ENCODE peak calls at places on chromosomes 4 and X, in nine cellular contexts. L is breast epithelium, O is GM23338, C is astrocyte of the spinal cord, Q is ovary, T is cardiac muscle cell, M is esophagus muscularis mucosa, V is brain microvascular endothelial cell, I is Peyer's patch. S is an unnamed sample.

GRCh38 chrX:18855919-18856644 is 127.8 kb downstream of the PHKA2 start:
- DNase-seq in L (no peak), O (no peak), C (peak), Q (no peak), T (peak), M (no peak), V (peak), I (no peak), S (no peak)

GRCh38 chr4:122798101-122798500 is 28.5 kb upstream of the FGF2 start:
- DNase-seq in L (peak), O (peak), C (peak), Q (peak), T (peak), M (no peak), V (peak), I (no peak), S (peak)

GRCh38 chr4:184957451-184958115 is 60.7 kb upstream of the HELT start:
- DNase-seq in L (no peak), O (no peak), C (no peak), Q (no peak), T (no peak), M (no peak), V (no peak), I (no peak), S (no peak)

GRCh38 chrX:154444001-154444754 is at the start of gene FAM50A:
- DNase-seq in L (peak), O (peak), C (peak), Q (peak), T (peak), M (peak), V (peak), I (peak), S (no peak)

GRCh38 chr4:98577956-98578355 is 80.5 kb downstream of the TSPAN5 start:
- DNase-seq in L (no peak), O (no peak), C (no peak), Q (no peak), T (peak), M (peak), V (no peak), I (no peak), S (no peak)

GRCh38 chr4:83833920-83834319 is 298.0 kb downstream of the GPAT3 start:
- DNase-seq in L (no peak), O (no peak), C (no peak), Q (no peak), T (no peak), M (no peak), V (no peak), I (no peak), S (no peak)

GRCh38 chr4:707929-708630 is 2.4 kb downstream of the PCGF3 start:
- DNase-seq in L (no peak), O (no peak), C (no peak), Q (no peak), T (no peak), M (no peak), V (no peak), I (no peak), S (no peak)

GRCh38 chr4:145487626-145488025 is 6.0 kb downstream of the SMAD1 start:
- DNase-seq in L (no peak), O (no peak), C (no peak), Q (no peak), T (no peak), M (no peak), V (no peak), I (no peak), S (no peak)

GRCh38 chr4:40325406-40326019 is 9.6 kb upstream of the CHRNA9 start:
- DNase-seq in L (peak), O (peak), C (peak), Q (peak), T (peak), M (no peak), V (peak), I (peak), S (no peak)

GRCh38 chr4:14018191-14018853 is 390.8 kb upstream of the BOD1L1 start:
- DNase-seq in L (no peak), O (no peak), C (no peak), Q (no peak), T (no peak), M (no peak), V (no peak), I (no peak), S (no peak)

GRCh38 chr4:153294631-153295030 is 49.9 kb upstream of the MND1 start:
- DNase-seq in L (peak), O (no peak), C (no peak), Q (no peak), T (no peak), M (no peak), V (no peak), I (no peak), S (no peak)

GRCh38 chr4:74426101-74426500 is 18.8 kb upstream of the AREG start:
- DNase-seq in L (no peak), O (no peak), C (peak), Q (no peak), T (peak), M (no peak), V (peak), I (no peak), S (no peak)

DNA sequence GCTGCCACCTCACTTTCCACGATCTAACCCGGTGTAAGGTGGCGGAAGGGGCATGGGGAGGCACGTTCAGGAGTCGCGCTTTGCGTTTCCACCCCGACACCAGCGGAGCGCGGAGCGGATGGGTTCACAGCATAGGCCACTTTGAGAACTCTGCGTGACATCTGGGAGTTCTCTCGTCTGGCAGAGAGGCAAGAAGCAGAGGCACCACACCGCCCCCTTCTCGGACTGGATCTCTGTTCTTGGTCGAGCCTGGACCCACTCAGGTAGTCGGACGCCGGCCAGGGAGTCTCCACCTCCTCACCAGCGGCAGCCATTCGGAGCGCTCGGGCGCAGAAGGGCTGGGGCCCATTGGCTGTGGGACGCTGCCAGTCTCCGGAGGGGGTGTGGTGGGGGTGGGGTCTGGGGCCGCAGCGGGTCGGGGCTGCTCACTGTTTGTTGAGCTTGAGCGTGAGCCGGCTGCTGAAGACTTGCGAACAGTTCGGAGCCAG is at the start of gene DACH2:
- DNase-seq in L (peak), O (peak), C (peak), Q (peak), T (peak), M (no peak), V (peak), I (peak), S (no peak)
- H3K4me3 ChIP-seq in L (peak), O (peak), C (peak), Q (peak), T (peak), M (peak), V (peak), I (peak), S (peak)

DNA sequence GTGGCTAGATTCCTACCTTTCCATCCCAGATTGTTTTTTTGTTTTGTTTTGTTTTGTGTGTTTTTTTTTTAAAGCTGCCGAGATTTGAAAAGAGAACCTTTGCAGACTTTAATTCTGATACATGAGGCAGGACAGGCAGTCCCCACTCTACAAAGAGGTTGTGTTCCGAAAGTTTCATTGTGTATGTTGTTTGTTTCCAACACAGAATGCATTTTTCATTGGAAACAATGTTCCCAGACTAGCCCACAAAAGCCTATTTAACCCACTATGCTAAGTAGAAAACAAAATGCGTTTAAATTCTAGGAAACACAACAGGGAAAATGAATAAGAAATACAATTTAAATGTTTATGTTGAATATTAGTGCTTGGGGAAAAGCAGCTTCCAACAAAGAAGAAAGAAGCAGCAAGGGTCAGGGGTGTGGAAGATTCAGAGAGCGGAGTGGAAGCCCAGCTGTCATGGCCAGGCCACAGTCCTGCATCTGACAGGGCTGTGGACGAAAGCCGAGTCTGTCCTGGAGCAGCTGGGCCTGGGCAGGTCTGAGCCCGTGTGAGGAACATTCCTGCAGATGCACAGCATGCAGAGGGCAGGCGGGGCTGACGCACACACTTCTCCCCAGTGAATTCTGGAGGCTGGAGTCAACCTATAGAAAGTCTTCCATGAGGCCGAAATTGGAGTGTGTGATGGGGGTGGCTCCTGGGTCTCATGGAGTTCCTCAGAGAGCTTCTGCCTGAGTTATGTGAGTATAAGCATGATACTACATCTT is 12.4 kb upstream of the SETD7 start:
- DNase-seq in L (no peak), O (peak), C (no peak), Q (no peak), T (peak), M (no peak), V (peak), I (peak), S (no peak)
- TF ChIP-seq CTCF in L (no peak), O (no peak), C (no peak), Q (no peak), T (no peak), M (no peak), V (no peak), I (no peak), S (no peak)

DNA sequence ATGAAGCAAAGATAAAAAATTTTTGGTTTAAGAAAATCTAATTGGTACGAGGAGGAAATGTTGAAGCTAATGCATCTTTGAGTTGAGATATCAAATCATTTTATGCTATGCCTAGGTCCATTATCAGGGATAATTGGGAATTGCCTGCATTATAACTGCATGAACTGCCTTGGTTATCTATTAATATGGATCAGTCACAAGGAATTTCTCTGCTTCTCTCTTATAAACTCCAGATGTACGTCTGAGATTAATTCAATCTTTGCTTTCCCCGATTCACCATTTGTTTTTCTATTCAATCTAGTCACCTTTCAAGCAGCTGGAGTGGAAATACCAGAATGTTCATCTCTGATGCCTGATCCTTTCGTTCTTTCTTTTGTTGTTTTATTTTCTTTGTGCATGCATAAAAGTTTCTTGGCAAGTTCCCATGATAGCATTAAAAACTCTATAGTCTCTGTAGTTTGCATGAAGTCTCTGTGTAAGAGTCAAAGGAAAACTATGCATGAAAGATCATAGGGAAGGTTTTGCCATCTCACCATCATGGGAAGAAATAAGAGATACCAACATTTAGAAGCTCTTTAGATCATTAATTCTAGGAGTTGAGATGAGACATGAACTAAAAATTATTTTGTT is 22.6 kb downstream of the SYNPO2 start:
- DNase-seq in L (no peak), O (no peak), C (peak), Q (no peak), T (peak), M (no peak), V (peak), I (no peak), S (no peak)
- H3K4me3 ChIP-seq in L (no peak), O (no peak), C (no peak), Q (no peak), T (no peak), M (no peak), V (peak), I (no peak), S (no peak)

GRCh38 chrX:112945796-112946195 is 105.2 kb upstream of the AMOT start:
- DNase-seq in L (no peak), O (no peak), C (no peak), Q (no peak), T (no peak), M (no peak), V (no peak), I (no peak), S (no peak)

GRCh38 chrX:112946227-112946626 is 105.6 kb upstream of the AMOT start:
- DNase-seq in L (no peak), O (no peak), C (no peak), Q (no peak), T (no peak), M (no peak), V (no peak), I (no peak), S (no peak)

DNA sequence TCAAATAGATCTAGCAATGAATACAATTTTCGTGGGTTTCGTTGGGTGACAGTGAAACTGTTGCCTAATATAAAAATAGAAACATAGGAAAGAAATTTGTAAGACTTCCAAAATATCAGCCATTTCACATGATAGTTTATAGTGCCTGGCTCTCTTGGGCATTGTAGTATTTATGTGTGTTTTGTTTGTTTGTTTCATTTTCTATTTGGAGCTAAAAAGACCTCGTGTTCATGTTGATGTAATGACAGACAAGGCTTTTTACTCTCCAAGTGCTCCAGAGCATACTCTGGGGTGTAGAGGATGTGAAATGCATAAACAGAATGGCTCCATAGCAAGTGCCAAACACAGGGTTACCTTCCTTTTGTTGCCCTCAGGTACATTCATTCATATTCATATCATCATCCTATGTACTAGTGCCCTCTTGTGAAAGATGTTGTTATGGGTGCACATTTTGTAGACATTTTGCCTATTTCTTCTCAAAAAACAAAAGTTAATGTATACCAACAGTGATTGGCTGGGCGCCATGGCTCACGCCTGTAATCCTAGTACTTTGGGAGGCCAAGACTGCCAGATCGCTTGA is 100.7 kb upstream of the AMOT start:
- DNase-seq in L (no peak), O (no peak), C (no peak), Q (no peak), T (no peak), M (no peak), V (no peak), I (no peak), S (no peak)
- TF ChIP-seq CTCF in L (no peak), O (no peak), C (no peak), Q (no peak), T (no peak), M (no peak), V (no peak), I (no peak), S (no peak)

GRCh38 chr4:3046623-3047022 is 27.7 kb downstream of the HTT-AS start:
- DNase-seq in L (no peak), O (no peak), C (no peak), Q (no peak), T (no peak), M (no peak), V (no peak), I (no peak), S (no peak)
- H3K4me3 ChIP-seq in L (no peak), O (no peak), C (no peak), Q (no peak), T (no peak), M (no peak), V (no peak), I (no peak), S (no peak)

DNA sequence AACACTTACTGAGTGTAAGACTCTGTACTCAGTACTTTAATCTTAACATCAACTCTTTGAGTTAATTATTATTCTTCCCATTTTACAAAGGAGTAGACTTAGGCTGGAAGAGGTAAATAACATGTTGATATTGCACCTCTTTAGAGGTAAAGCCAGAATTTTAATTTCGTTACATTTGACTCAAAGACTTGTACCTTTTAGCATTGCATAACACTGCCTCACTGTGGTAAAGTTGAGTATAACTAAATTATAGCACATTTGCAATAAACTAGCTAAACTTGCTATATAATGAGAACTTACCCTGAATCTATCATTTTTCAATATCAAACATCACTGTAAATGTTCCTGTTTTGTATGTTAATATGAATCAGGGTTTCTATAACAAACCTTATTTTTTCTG is 218.5 kb downstream of the PRR32 start:
- DNase-seq in L (no peak), O (peak), C (no peak), Q (no peak), T (no peak), M (no peak), V (no peak), I (no peak), S (no peak)
- TF ChIP-seq CTCF in L (no peak), O (no peak), C (no peak), Q (no peak), T (no peak), M (peak), V (no peak), I (no peak), S (no peak)

GRCh38 chr4:15757084-15757483 is 21.0 kb upstream of the CD38 start:
- DNase-seq in L (no peak), O (no peak), C (no peak), Q (no peak), T (no peak), M (no peak), V (no peak), I (no peak), S (no peak)
- H3K4me3 ChIP-seq in L (no peak), O (no peak), C (no peak), Q (no peak), T (no peak), M (no peak), V (no peak), I (no peak), S (no peak)

S was measured in AG09309.